ENCODE peak calls at places on chromosome 22, in four cellular contexts. One of them, this sample, is unnamed.

GRCh38 chr22:19040581-19041402 is 81.4 kb downstream of the DGCR2 start:
- DNase-seq in K562: no peak
- DNase-seq in GM12878: no peak
- DNase-seq in HepG2: no peak
- DNase-seq in this sample: no peak

GRCh38 chr22:17754233-17754925 is 19.9 kb downstream of the BID start:
- DNase-seq in HepG2: no peak
- DNase-seq in GM12878: no peak
- DNase-seq in K562: no peak
- DNase-seq in this sample: peak

GRCh38 chr22:45129703-45130524 is 33.8 kb upstream of the NUP50 start:
- DNase-seq in HepG2: no peak
- DNase-seq in K562: no peak
- DNase-seq in GM12878: no peak
- DNase-seq in this sample: no peak

GRCh38 chr22:49800408-49801238 is 27.1 kb downstream of the BRD1 start:
- DNase-seq in GM12878: no peak
- DNase-seq in K562: no peak
- DNase-seq in HepG2: no peak
- DNase-seq in this sample: no peak

GRCh38 chr22:39290248-39290720 is 29.1 kb downstream of the RPL3 start:
- DNase-seq in K562: no peak
- DNase-seq in HepG2: no peak
- DNase-seq in GM12878: no peak
- DNase-seq in this sample: no peak

GRCh38 chr22:25651332-25651731 is 86.9 kb downstream of the GRK3 start:
- DNase-seq in HepG2: no peak
- DNase-seq in K562: no peak
- DNase-seq in GM12878: no peak
- DNase-seq in this sample: no peak

GRCh38 chr22:38298312-38299000 is 18.8 kb downstream of the CSNK1E start:
- DNase-seq in K562: peak
- DNase-seq in GM12878: no peak
- DNase-seq in HepG2: no peak
- DNase-seq in this sample: peak

GRCh38 chr22:43197271-43197941 is 10.5 kb upstream of the TTLL12 start:
- DNase-seq in K562: no peak
- DNase-seq in HepG2: no peak
- DNase-seq in GM12878: no peak
- DNase-seq in this sample: no peak

GRCh38 chr22:46425011-46425410 is 89.5 kb downstream of the TRMU start:
- DNase-seq in GM12878: no peak
- DNase-seq in K562: no peak
- DNase-seq in HepG2: no peak
- DNase-seq in this sample: no peak

GRCh38 chr22:19275919-19276600 is 15.5 kb downstream of the CLTCL1 start:
- DNase-seq in K562: peak
- DNase-seq in GM12878: no peak
- DNase-seq in HepG2: no peak
- DNase-seq in this sample: no peak

GRCh38 chr22:36336246-36337182 is 51.3 kb downstream of the MYH9 start:
- DNase-seq in HepG2: no peak
- DNase-seq in GM12878: no peak
- DNase-seq in K562: no peak
- DNase-seq in this sample: no peak

GRCh38 chr22:37330200-37331033 is 48.1 kb downstream of the CYTH4 start:
- DNase-seq in HepG2: peak
- DNase-seq in GM12878: no peak
- DNase-seq in K562: peak
- DNase-seq in this sample: peak

GRCh38 chr22:46667245-46667623 is 47.0 kb downstream of the GRAMD4 start:
- DNase-seq in K562: no peak
- DNase-seq in HepG2: no peak
- DNase-seq in GM12878: no peak
- DNase-seq in this sample: no peak

GRCh38 chr22:30584441-30584840 is 7.3 kb downstream of the PES1 start:
- DNase-seq in HepG2: no peak
- DNase-seq in GM12878: no peak
- DNase-seq in K562: no peak
- DNase-seq in this sample: no peak
- TF ChIP-seq ETV6 in HepG2: no peak
- TF ChIP-seq ETV6 in GM12878: no peak
- TF ChIP-seq ETV6 in K562: no peak
- TF ChIP-seq ETV6 in this sample: no peak

DNA sequence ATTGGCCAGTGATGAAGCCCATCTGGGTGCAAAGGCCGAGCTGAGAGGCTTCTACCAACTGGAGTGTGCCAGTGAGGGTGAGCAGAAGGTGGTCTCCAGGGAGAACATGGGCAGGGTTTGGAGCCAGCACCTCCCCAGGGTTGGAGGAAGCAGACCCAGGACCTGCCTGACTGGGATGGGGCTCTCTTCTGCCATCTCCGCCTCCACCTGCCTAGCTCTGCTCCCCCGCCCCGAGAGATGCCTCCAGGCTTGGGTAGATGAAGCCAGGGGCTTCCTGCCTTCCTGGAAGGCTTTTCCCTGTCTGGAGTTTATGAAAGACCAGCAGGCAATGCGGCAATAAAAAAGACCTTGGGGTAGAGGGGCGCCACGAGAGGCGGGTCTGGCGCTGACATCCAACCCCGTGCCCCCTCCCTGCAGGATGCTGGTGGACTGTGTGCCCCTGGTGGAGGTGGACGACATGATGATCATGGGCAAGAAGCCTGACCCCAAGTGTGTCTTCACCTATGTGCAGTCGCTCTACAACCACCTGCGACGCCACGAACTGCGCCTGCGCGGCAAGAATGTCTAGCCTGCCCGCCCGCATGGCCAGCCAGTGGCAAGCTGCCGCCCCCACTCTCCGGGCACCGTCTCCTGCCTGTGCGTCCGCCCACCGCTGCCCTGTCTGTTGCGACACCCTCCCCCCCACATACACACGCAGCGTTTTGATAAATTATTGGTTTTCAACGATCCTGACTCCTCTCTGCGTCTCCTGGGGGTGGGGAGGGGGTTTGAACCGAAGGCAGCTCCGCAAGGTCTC is 3.3 kb downstream of the SELENOM start:
- DNase-seq in GM12878: no peak
- DNase-seq in K562: no peak
- DNase-seq in HepG2: no peak
- DNase-seq in this sample: no peak
- TF ChIP-seq ETV6 in GM12878: no peak
- TF ChIP-seq ETV6 in K562: no peak
- TF ChIP-seq ETV6 in HepG2: no peak
- TF ChIP-seq ETV6 in this sample: no peak

GRCh38 chr22:41446057-41446501 is 522 bp downstream of the TOB2 start:
- DNase-seq in K562: peak
- DNase-seq in GM12878: no peak
- DNase-seq in HepG2: no peak
- DNase-seq in this sample: peak

GRCh38 chr22:41447435-41448188 is 1.0 kb upstream of the TOB2 start:
- DNase-seq in HepG2: peak
- DNase-seq in GM12878: no peak
- DNase-seq in K562: peak
- DNase-seq in this sample: peak

GRCh38 chr22:41446639-41447434 is at the start of gene TOB2:
- DNase-seq in HepG2: peak
- DNase-seq in K562: peak
- DNase-seq in GM12878: peak
- DNase-seq in this sample: peak

GRCh38 chr22:41444360-41445170 is 2.0 kb downstream of the TOB2 start:
- DNase-seq in K562: peak
- DNase-seq in HepG2: peak
- DNase-seq in GM12878: peak
- DNase-seq in this sample: peak

GRCh38 chr22:41445171-41446056 is 1.2 kb downstream of the TOB2 start:
- DNase-seq in HepG2: no peak
- DNase-seq in GM12878: no peak
- DNase-seq in K562: peak
- DNase-seq in this sample: peak
- TF ChIP-seq ETV6 in HepG2: no peak
- TF ChIP-seq ETV6 in GM12878: no peak
- TF ChIP-seq ETV6 in K562: no peak
- TF ChIP-seq ETV6 in this sample: no peak

GRCh38 chr22:24101966-24102365 is 79.3 kb upstream of the SUSD2 start:
- DNase-seq in HepG2: no peak
- DNase-seq in K562: no peak
- DNase-seq in GM12878: no peak
- DNase-seq in this sample: no peak
- TF ChIP-seq ETV6 in HepG2: no peak
- TF ChIP-seq ETV6 in K562: no peak
- TF ChIP-seq ETV6 in GM12878: no peak
- TF ChIP-seq ETV6 in this sample: no peak